ENCODE peak calls at places on chromosomes 2 and 18, in six cellular contexts. X is astrocyte of the hippocampus; R is HEK293T; S is fibroblast of the conjunctiva; G is activated CD4-positive, alpha-beta T cell treated with anti-CD3 and anti-CD28 coated beads for 48 hours; E is tibial artery. L is an unnamed sample.

GRCh38 chr2:175275499-175275898 is 94.0 kb upstream of the ATP5MC3 start:
- DNase-seq in X (no peak), R (no peak), S (no peak), G (no peak), E (no peak), L (no peak)

GRCh38 chr2:219104107-219105050 is 43.7 kb upstream of the IHH start:
- DNase-seq in X (peak), R (peak), S (peak), G (peak), E (no peak), L (no peak)

GRCh38 chr2:25043241-25043867 is 1.5 kb downstream of the EFR3B start:
- DNase-seq in X (peak), R (peak), S (peak), G (peak), E (no peak), L (no peak)

GRCh38 chr18:12233378-12233777 is 20.8 kb upstream of the CIDEA start:
- DNase-seq in X (peak), R (no peak), S (no peak), G (no peak), E (no peak), L (no peak)

GRCh38 chr18:79684283-79684631 is 4.7 kb downstream of the CTDP1 start:
- DNase-seq in X (no peak), R (no peak), S (no peak), G (peak), E (no peak), L (no peak)

GRCh38 chr2:222447144-222447543 is 22.8 kb downstream of the SGPP2 start:
- DNase-seq in X (no peak), R (no peak), S (no peak), G (no peak), E (no peak), L (no peak)

GRCh38 chr18:36706313-36706881 is 122.4 kb downstream of the TPGS2 start:
- DNase-seq in X (peak), R (no peak), S (no peak), G (no peak), E (no peak), L (no peak)

GRCh38 chr2:238479847-238480246 is 53.1 kb downstream of the ASB1 start:
- DNase-seq in X (no peak), R (no peak), S (no peak), G (no peak), E (no peak), L (no peak)

GRCh38 chr2:121489284-121489683 is 41.4 kb upstream of the RNU4ATAC start:
- DNase-seq in X (peak), R (no peak), S (no peak), G (no peak), E (no peak), L (no peak)

GRCh38 chr2:32614069-32614468 is 13.8 kb upstream of the TTC27 start:
- DNase-seq in X (no peak), R (no peak), S (no peak), G (no peak), E (no peak), L (no peak)

GRCh38 chr2:65456074-65456473 is 23.7 kb upstream of the SPRED2 start:
- DNase-seq in X (peak), R (no peak), S (no peak), G (no peak), E (no peak), L (no peak)

GRCh38 chr2:211869134-211869533 is 669.5 kb downstream of the ERBB4 start:
- DNase-seq in X (no peak), R (no peak), S (no peak), G (no peak), E (no peak), L (no peak)

GRCh38 chr2:209970271-209970670 is 32.2 kb upstream of the RPE start:
- DNase-seq in X (no peak), R (no peak), S (no peak), G (no peak), E (no peak), L (no peak)

GRCh38 chr2:28981016-28981441 is at the start of gene TOGARAM2:
- DNase-seq in X (peak), R (no peak), S (no peak), G (no peak), E (no peak), L (peak)

GRCh38 chr2:88600038-88600465 is 27.2 kb downstream of the EIF2AK3 start:
- DNase-seq in X (peak), R (peak), S (peak), G (peak), E (no peak), L (no peak)

GRCh38 chr2:151907933-151908882 is 80.0 kb upstream of the ARL5A start:
- DNase-seq in X (no peak), R (no peak), S (no peak), G (no peak), E (no peak), L (no peak)

GRCh38 chr2:120246546-120247300 is 5.9 kb upstream of the RALB start:
- DNase-seq in X (no peak), R (no peak), S (no peak), G (no peak), E (no peak), L (no peak)

GRCh38 chr2:24672589-24672988 is 120.6 kb downstream of the PTRHD1 start:
- DNase-seq in X (no peak), R (no peak), S (no peak), G (peak), E (no peak), L (no peak)

GRCh38 chr18:13374096-13374467 is 155.5 kb downstream of the LDLRAD4 start:
- DNase-seq in X (no peak), R (no peak), S (no peak), G (no peak), E (no peak), L (no peak)

GRCh38 chr18:48351216-48352050 is 57.8 kb downstream of the ZBTB7C start:
- DNase-seq in X (no peak), R (no peak), S (no peak), G (no peak), E (no peak), L (no peak)

GRCh38 chr2:207490441-207490840 is 39.3 kb upstream of the CREB1 start:
- DNase-seq in X (no peak), R (no peak), S (no peak), G (no peak), E (no peak), L (no peak)

GRCh38 chr2:166458682-166459081 is 35.4 kb downstream of the SCN7A start:
- DNase-seq in X (no peak), R (no peak), S (no peak), G (no peak), E (no peak), L (no peak)

GRCh38 chr2:238277695-238278094 is 10.7 kb downstream of the PER2 start:
- DNase-seq in X (peak), R (peak), S (no peak), G (no peak), E (no peak), L (peak)

GRCh38 chr18:73840319-73841065 is 307.1 kb downstream of the FBXO15 start:
- DNase-seq in X (no peak), R (no peak), S (no peak), G (no peak), E (no peak), L (no peak)

GRCh38 chr2:171514908-171515582 is 7.2 kb upstream of the CYBRD1 start:
- DNase-seq in X (no peak), R (no peak), S (no peak), G (no peak), E (no peak), L (no peak)

GRCh38 chr2:96554293-96555145 is 18.0 kb downstream of the ARID5A start:
- DNase-seq in X (peak), R (peak), S (peak), G (peak), E (peak), L (peak)

GRCh38 chr2:197055045-197055444 is 128.5 kb upstream of the PGAP1 start:
- DNase-seq in X (no peak), R (no peak), S (no peak), G (no peak), E (no peak), L (no peak)

GRCh38 chr18:43563780-43564179 is 286.5 kb upstream of the SYT4 start:
- DNase-seq in X (peak), R (peak), S (peak), G (no peak), E (no peak), L (no peak)

GRCh38 chr2:155080394-155080793 is 381.9 kb downstream of the KCNJ3 start:
- DNase-seq in X (no peak), R (no peak), S (no peak), G (no peak), E (no peak), L (no peak)

GRCh38 chr18:64119916-64120315 is 29.0 kb downstream of the LINC00305 start:
- DNase-seq in X (peak), R (no peak), S (no peak), G (no peak), E (no peak), L (no peak)

L was measured in left ventricle myocardium superior.